ENCODE peak calls at places on chromosome 3, in seven cellular contexts. P, L, V, N, A, G and K are unnamed samples.

GRCh38 chr3:194880940-194881925 is 195.6 kb downstream of the FAM43A start:
- DNase-seq in L (peak; percentile 24), G (no peak), V (no peak), P (no peak), N (no peak), A (no peak), K (no peak)

GRCh38 chr3:4533489-4534443 is 40.6 kb downstream of the ITPR1 start:
- DNase-seq in G (peak; percentile 21), A (peak; percentile 75), V (peak; percentile 54), N (no peak), P (no peak), L (no peak), K (peak; percentile 21)

GRCh38 chr3:50364573-50365079 is 5.3 kb upstream of the TMEM115 start:
- DNase-seq in V (peak; percentile 39), P (no peak), G (no peak), L (no peak), A (no peak), N (no peak), K (no peak)

GRCh38 chr3:108292905-108293328 is 3.4 kb upstream of the HHLA2 start:
- DNase-seq in P (no peak), G (no peak), V (no peak), A (no peak), N (peak; percentile 76), L (no peak), K (no peak)

GRCh38 chr3:45059132-45059531 is 33.0 kb downstream of the CLEC3B start:
- DNase-seq in L (no peak), N (no peak), V (no peak), P (no peak), A (no peak), G (no peak), K (no peak)

GRCh38 chr3:45659661-45660566 is 29.3 kb upstream of the SACM1L start:
- DNase-seq in P (peak; percentile 51), A (peak; percentile 76), G (peak; percentile 65), N (peak; percentile 36), V (peak; percentile 70), L (peak; percentile 93), K (peak; percentile 84)

GRCh38 chr3:143302638-143303171 is 183.1 kb downstream of the CHST2 start:
- DNase-seq in N (no peak), A (peak; percentile 48), L (no peak), P (peak; percentile 60), V (peak; percentile 53), G (peak; percentile 41), K (peak; percentile 13)

GRCh38 chr3:138072816-138073215 is 42.6 kb downstream of the DZIP1L start:
- DNase-seq in N (no peak), V (no peak), P (peak; percentile 14), L (no peak), G (no peak), A (no peak), K (no peak)

GRCh38 chr3:62873672-62874397 is 1.4 kb downstream of the CADPS start:
- DNase-seq in A (peak; percentile 44), N (peak; percentile 81), V (peak; percentile 17), P (peak; percentile 7), G (no peak), L (peak; percentile 90), K (peak; percentile 57)

GRCh38 chr3:149332781-149333517 is 487 bp downstream of the TM4SF18 start:
- DNase-seq in G (no peak), L (no peak), P (peak; percentile 24), V (no peak), A (no peak), N (no peak), K (no peak)
- H3K27ac ChIP-seq in G (peak overlapping the region; percentile 51), L (no peak overlapping the region), P (no peak overlapping the region), V (peak overlapping the region; percentile 38), A (peak overlapping the region; percentile 63), N (no peak overlapping the region), K (no peak overlapping the region)

GRCh38 chr3:71132995-71133730 is 450.4 kb downstream of the FOXP1 start:
- DNase-seq in N (no peak), G (no peak), V (no peak), A (no peak), P (no peak), L (no peak), K (no peak)
- TF ChIP-seq CTCF in N (no peak), G (no peak), V (no peak), A (no peak), P (no peak), L (no peak), K (no peak)

GRCh38 chr3:58025824-58026579 is 17.8 kb downstream of the FLNB start:
- DNase-seq in L (no peak), N (no peak), G (no peak), A (peak; percentile 70), P (peak; percentile 17), V (no peak), K (peak; percentile 77)

GRCh38 chr3:58026598-58026997 is 18.4 kb downstream of the FLNB start:
- DNase-seq in A (no peak), G (no peak), L (no peak), V (no peak), N (no peak), P (no peak), K (no peak)

GRCh38 chr3:58028902-58029301 is 20.7 kb downstream of the FLNB start:
- DNase-seq in L (no peak), P (no peak), G (no peak), A (no peak), V (no peak), N (no peak), K (no peak)

GRCh38 chr3:58029842-58030584 is 21.8 kb downstream of the FLNB start:
- DNase-seq in A (no peak), N (no peak), P (no peak), V (no peak), G (no peak), L (no peak), K (no peak)

GRCh38 chr3:58027704-58028317 is 19.6 kb downstream of the FLNB start:
- DNase-seq in A (no peak), P (no peak), V (no peak), G (no peak), N (no peak), L (no peak), K (no peak)
- H3K4me1 ChIP-seq in A (peaks cover 7% of the 10 kb centered on the region), P (no peaks in the 10 kb centered on the region), V (no peaks in the 10 kb centered on the region), G (no peaks in the 10 kb centered on the region), N (no peaks in the 10 kb centered on the region), L (peaks cover 18% of the 10 kb centered on the region), K (peaks cover 40% of the 10 kb centered on the region)

GRCh38 chr3:98894791-98895576 is 6.5 kb downstream of the DCBLD2 start:
- DNase-seq in P (no peak), N (no peak), L (no peak), G (no peak), V (no peak), A (no peak), K (no peak)
- H3K27ac ChIP-seq in P (no peak overlapping the region), N (no peak overlapping the region), L (no peak overlapping the region), G (no peak overlapping the region), V (no peak overlapping the region), A (no peak overlapping the region), K (no peak overlapping the region)

GRCh38 chr3:140848675-140849074 is 93.0 kb upstream of the SLC25A36 start:
- DNase-seq in A (no peak), P (peak; percentile 22), G (no peak), N (no peak), L (no peak), V (no peak), K (no peak)
- TF ChIP-seq CTCF in A (no peak), P (peak; percentile 33), G (no peak), N (no peak), L (no peak), V (no peak), K (no peak)

GRCh38 chr3:15781637-15782402 is 16.0 kb downstream of the ANKRD28 start:
- DNase-seq in A (no peak), L (no peak), V (no peak), P (no peak), G (no peak), N (no peak), K (no peak)

GRCh38 chr3:15778332-15778858 is 19.4 kb downstream of the ANKRD28 start:
- DNase-seq in N (no peak), V (no peak), G (no peak), A (no peak), P (no peak), L (no peak), K (no peak)

GRCh38 chr3:15781131-15781530 is 16.6 kb downstream of the ANKRD28 start:
- DNase-seq in V (no peak), G (no peak), L (no peak), A (no peak), P (no peak), N (no peak), K (no peak)

GRCh38 chr3:15782429-15782828 is 15.3 kb downstream of the ANKRD28 start:
- DNase-seq in A (no peak), G (no peak), L (no peak), V (no peak), N (no peak), P (no peak), K (no peak)

DNA sequence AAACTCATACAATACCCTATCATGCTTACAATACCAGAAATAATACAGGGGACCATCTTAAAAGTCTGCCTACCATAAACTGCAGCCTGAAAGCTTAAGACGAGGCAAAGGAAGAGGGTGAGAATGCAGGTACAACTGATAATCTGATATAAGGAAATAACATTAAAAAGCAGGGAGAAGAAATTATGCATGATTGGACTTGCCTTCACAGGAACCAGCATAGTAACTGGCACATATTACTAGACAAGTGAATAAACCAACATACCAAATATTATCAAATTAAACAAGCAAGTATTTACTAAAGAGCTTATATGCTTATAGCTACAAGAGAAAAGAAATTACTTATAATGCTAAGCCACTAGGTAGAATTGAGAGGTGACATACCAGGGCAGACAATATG is 18.7 kb downstream of the ANKRD28 start:
- DNase-seq in N (no peak), G (no peak), L (no peak), P (no peak), V (no peak), A (no peak), K (no peak)
- H3K4me1 ChIP-seq in N (no peaks in the 10 kb centered on the region), G (peaks cover 32% of the 10 kb centered on the region), L (peaks cover 3% of the 10 kb centered on the region), P (peaks cover 5% of the 10 kb centered on the region), V (no peaks in the 10 kb centered on the region), A (peaks cover 10% of the 10 kb centered on the region), K (peaks cover 24% of the 10 kb centered on the region)